ENCODE peak calls at places on chromosome 1, in four cellular contexts. One of them, this sample, is unnamed.
A peak's percentile ranks its signal among the peaks of the same experiment; 100 is the strongest.

GRCh38 chr1:33377013-33377412 is 53.9 kb downstream of the PHC2 start:
- DNase-seq in RWPE1: no peak
- DNase-seq in HS-5: no peak
- DNase-seq in NCI-H1436: no peak
- DNase-seq in this sample: no peak

GRCh38 chr1:40848530-40849189 is 13.5 kb downstream of the CITED4 start:
- DNase-seq in RWPE1: peak; percentile 75
- DNase-seq in HS-5: peak; percentile 47
- DNase-seq in NCI-H1436: peak; percentile 39
- DNase-seq in this sample: no peak

GRCh38 chr1:114131526-114132220 is 22.0 kb downstream of the SYT6 start:
- DNase-seq in RWPE1: no peak
- DNase-seq in HS-5: no peak
- DNase-seq in NCI-H1436: no peak
- DNase-seq in this sample: no peak

GRCh38 chr1:1059494-1060280 is 14.4 kb downstream of the RNF223 start:
- DNase-seq in RWPE1: peak; percentile 86
- DNase-seq in HS-5: peak; percentile 23
- DNase-seq in NCI-H1436: peak; percentile 76
- DNase-seq in this sample: no peak

GRCh38 chr1:151934048-151934493 is 24.8 kb upstream of the THEM4 start:
- DNase-seq in RWPE1: peak; percentile 57
- DNase-seq in HS-5: no peak
- DNase-seq in NCI-H1436: peak; percentile 62
- DNase-seq in this sample: no peak

GRCh38 chr1:101371259-101371658 is 134.4 kb downstream of the S1PR1 start:
- DNase-seq in RWPE1: peak; percentile 77
- DNase-seq in HS-5: peak; percentile 82
- DNase-seq in NCI-H1436: no peak
- DNase-seq in this sample: peak; percentile 59

GRCh38 chr1:110107867-110108469 is 4.3 kb upstream of the UBL4B start:
- DNase-seq in RWPE1: no peak
- DNase-seq in HS-5: no peak
- DNase-seq in NCI-H1436: no peak
- DNase-seq in this sample: no peak

GRCh38 chr1:143652187-143652586 is 319.6 kb downstream of the FAM72C start:
- DNase-seq in RWPE1: no peak
- DNase-seq in HS-5: no peak
- DNase-seq in NCI-H1436: no peak
- DNase-seq in this sample: no peak

GRCh38 chr1:198086051-198086745 is 70.6 kb upstream of the NEK7 start:
- DNase-seq in RWPE1: no peak
- DNase-seq in HS-5: no peak
- DNase-seq in NCI-H1436: no peak
- DNase-seq in this sample: no peak

GRCh38 chr1:73953611-73954010 is 244.4 kb downstream of the LRRIQ3 start:
- DNase-seq in RWPE1: no peak
- DNase-seq in HS-5: no peak
- DNase-seq in NCI-H1436: no peak
- DNase-seq in this sample: no peak

GRCh38 chr1:67722292-67722944 is 37.4 kb downstream of the GADD45A start:
- DNase-seq in RWPE1: no peak
- DNase-seq in HS-5: no peak
- DNase-seq in NCI-H1436: no peak
- DNase-seq in this sample: no peak

GRCh38 chr1:26373281-26373680 is 731 bp upstream of the ZNF683 start:
- DNase-seq in RWPE1: no peak
- DNase-seq in HS-5: no peak
- DNase-seq in NCI-H1436: no peak
- DNase-seq in this sample: no peak